ENCODE peak calls at places on chromosomes 6 and 20, in four cellular contexts. One of them, this sample, is unnamed.

GRCh38 chr6:105087571-105088211 is 92.1 kb downstream of the POPDC3 start:
- DNase-seq in fibroblast of pulmonary artery: peak
- DNase-seq in mammary epithelial cell: peak
- DNase-seq in left lung: no peak
- DNase-seq in this sample: peak

GRCh38 chr6:134517145-134517658 is 199.3 kb upstream of the SGK1 start:
- DNase-seq in fibroblast of pulmonary artery: peak
- DNase-seq in mammary epithelial cell: peak
- DNase-seq in left lung: peak
- DNase-seq in this sample: no peak

GRCh38 chr6:81734081-81734480 is 18.4 kb downstream of the TENT5A start:
- DNase-seq in left lung: no peak
- DNase-seq in mammary epithelial cell: no peak
- DNase-seq in fibroblast of pulmonary artery: peak
- DNase-seq in this sample: no peak

GRCh38 chr20:23200914-23201313 is 114.8 kb upstream of the CD93 start:
- DNase-seq in left lung: peak
- DNase-seq in fibroblast of pulmonary artery: peak
- DNase-seq in mammary epithelial cell: peak
- DNase-seq in this sample: no peak

GRCh38 chr6:163311830-163312229 is 102.7 kb upstream of the QKI start:
- DNase-seq in fibroblast of pulmonary artery: no peak
- DNase-seq in mammary epithelial cell: peak
- DNase-seq in left lung: no peak
- DNase-seq in this sample: no peak

GRCh38 chr20:46255440-46256104 is 52.7 kb downstream of the CDH22 start:
- DNase-seq in mammary epithelial cell: peak
- DNase-seq in left lung: peak
- DNase-seq in fibroblast of pulmonary artery: peak
- DNase-seq in this sample: no peak

GRCh38 chr6:111417181-111417585 is 65.8 kb downstream of the REV3L start:
- DNase-seq in mammary epithelial cell: no peak
- DNase-seq in fibroblast of pulmonary artery: peak
- DNase-seq in left lung: no peak
- DNase-seq in this sample: no peak

GRCh38 chr6:73624896-73625295 is 28.9 kb downstream of the SLC17A5 start:
- DNase-seq in mammary epithelial cell: no peak
- DNase-seq in left lung: no peak
- DNase-seq in fibroblast of pulmonary artery: no peak
- DNase-seq in this sample: no peak

GRCh38 chr20:25273046-25273445 is 25.2 kb downstream of the PYGB start:
- DNase-seq in fibroblast of pulmonary artery: no peak
- DNase-seq in left lung: peak
- DNase-seq in mammary epithelial cell: no peak
- DNase-seq in this sample: no peak

GRCh38 chr6:109945091-109945490 is 33.0 kb upstream of the GPR6 start:
- DNase-seq in fibroblast of pulmonary artery: no peak
- DNase-seq in mammary epithelial cell: no peak
- DNase-seq in left lung: no peak
- DNase-seq in this sample: no peak

GRCh38 chr6:163415620-163416379 is 1.3 kb downstream of the QKI start:
- DNase-seq in left lung: peak
- DNase-seq in mammary epithelial cell: peak
- DNase-seq in fibroblast of pulmonary artery: peak
- DNase-seq in this sample: no peak

GRCh38 chr6:16296061-16296670 is 57.8 kb downstream of the GMPR start:
- DNase-seq in fibroblast of pulmonary artery: no peak
- DNase-seq in mammary epithelial cell: no peak
- DNase-seq in left lung: no peak
- DNase-seq in this sample: no peak

GRCh38 chr20:50193851-50194830 is 3.5 kb downstream of the CEBPB start:
- DNase-seq in fibroblast of pulmonary artery: peak
- DNase-seq in left lung: no peak
- DNase-seq in mammary epithelial cell: peak
- DNase-seq in this sample: no peak

GRCh38 chr20:6705920-6706500 is 61.5 kb upstream of the BMP2 start:
- DNase-seq in fibroblast of pulmonary artery: no peak
- DNase-seq in mammary epithelial cell: no peak
- DNase-seq in left lung: no peak
- DNase-seq in this sample: no peak

GRCh38 chr20:21265457-21266190 is 37.5 kb upstream of the XRN2 start:
- DNase-seq in mammary epithelial cell: no peak
- DNase-seq in left lung: no peak
- DNase-seq in fibroblast of pulmonary artery: no peak
- DNase-seq in this sample: no peak

GRCh38 chr6:134379086-134379485 is 61.2 kb upstream of the SGK1 start:
- DNase-seq in left lung: peak
- DNase-seq in fibroblast of pulmonary artery: no peak
- DNase-seq in mammary epithelial cell: peak
- DNase-seq in this sample: peak

GRCh38 chr20:24462461-24463010 is 6.9 kb upstream of the SYNDIG1 start:
- DNase-seq in left lung: no peak
- DNase-seq in mammary epithelial cell: no peak
- DNase-seq in fibroblast of pulmonary artery: no peak
- DNase-seq in this sample: no peak

GRCh38 chr6:34412643-34413214 is 13.1 kb downstream of the RPS10 start:
- DNase-seq in left lung: no peak
- DNase-seq in fibroblast of pulmonary artery: peak
- DNase-seq in mammary epithelial cell: peak
- DNase-seq in this sample: no peak

GRCh38 chr20:31861346-31862156 is 8.8 kb downstream of the DUSP15 start:
- DNase-seq in fibroblast of pulmonary artery: peak
- DNase-seq in mammary epithelial cell: peak
- DNase-seq in left lung: no peak
- DNase-seq in this sample: no peak
- H3K4me3 ChIP-seq in fibroblast of pulmonary artery: peak
- H3K4me3 ChIP-seq in mammary epithelial cell: peak
- H3K4me3 ChIP-seq in left lung: peak
- H3K4me3 ChIP-seq in this sample: peak

GRCh38 chr6:27694547-27694874 is 217.7 kb downstream of the OR2B2 start:
- DNase-seq in left lung: no peak
- DNase-seq in fibroblast of pulmonary artery: no peak
- DNase-seq in mammary epithelial cell: no peak
- DNase-seq in this sample: no peak
- TF ChIP-seq CTCF in left lung: no peak
- TF ChIP-seq CTCF in fibroblast of pulmonary artery: no peak
- TF ChIP-seq CTCF in mammary epithelial cell: no peak
- TF ChIP-seq CTCF in this sample: no peak

DNA sequence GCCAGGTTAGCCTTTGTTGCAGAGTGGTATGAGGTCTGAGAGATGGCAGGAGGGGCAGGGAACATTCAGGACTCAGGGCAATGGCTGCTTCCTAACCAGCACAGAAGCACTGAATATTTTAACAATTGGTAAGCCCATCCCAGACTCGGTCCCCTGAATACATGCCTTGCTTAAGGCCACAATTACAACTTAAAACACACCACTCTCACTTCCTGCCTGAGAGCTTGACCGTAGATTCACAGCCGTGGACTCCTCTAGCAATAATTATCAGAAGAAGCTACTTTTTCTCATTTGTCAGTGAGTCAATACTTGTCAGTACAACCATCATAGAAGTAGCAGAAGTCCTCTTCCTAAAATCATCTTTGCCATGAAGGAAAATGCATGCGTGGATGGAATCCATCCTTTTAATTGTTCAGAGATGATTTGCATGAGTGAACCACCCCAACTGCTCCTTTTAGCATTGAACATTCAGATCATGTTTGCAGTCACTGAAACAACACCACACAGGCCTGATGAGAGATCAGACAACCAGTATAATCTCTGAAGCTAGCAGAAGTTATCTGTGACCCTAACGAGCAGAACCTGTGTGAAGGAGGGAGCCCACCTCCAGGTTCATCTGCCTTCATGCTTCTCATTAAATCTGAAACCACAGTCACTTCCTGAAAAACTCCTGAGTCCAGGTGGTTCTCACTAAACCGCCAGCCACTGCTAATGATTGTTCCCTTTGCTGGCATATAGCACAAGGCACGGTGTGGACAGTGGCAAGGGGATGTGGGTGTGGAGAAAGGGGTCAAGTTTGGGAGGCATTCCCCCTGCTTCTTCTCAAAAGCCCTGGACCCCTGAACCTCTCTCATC is 333.9 kb upstream of the CNR1 start:
- DNase-seq in mammary epithelial cell: no peak
- DNase-seq in left lung: no peak
- DNase-seq in fibroblast of pulmonary artery: no peak
- DNase-seq in this sample: no peak
- H3K4me3 ChIP-seq in mammary epithelial cell: no peak
- H3K4me3 ChIP-seq in left lung: no peak
- H3K4me3 ChIP-seq in fibroblast of pulmonary artery: no peak
- H3K4me3 ChIP-seq in this sample: no peak

GRCh38 chr6:3239110-3239830 is 11.8 kb upstream of the TUBB2B start:
- DNase-seq in fibroblast of pulmonary artery: no peak
- DNase-seq in mammary epithelial cell: no peak
- DNase-seq in left lung: no peak
- DNase-seq in this sample: no peak
- TF ChIP-seq CTCF in fibroblast of pulmonary artery: peak
- TF ChIP-seq CTCF in mammary epithelial cell: no peak
- TF ChIP-seq CTCF in left lung: no peak
- TF ChIP-seq CTCF in this sample: peak

GRCh38 chr6:122839906-122840305 is 50.8 kb downstream of the SMPDL3A start:
- DNase-seq in mammary epithelial cell: no peak
- DNase-seq in fibroblast of pulmonary artery: no peak
- DNase-seq in left lung: no peak
- DNase-seq in this sample: no peak

GRCh38 chr6:122838060-122838780 is 49.2 kb downstream of the SMPDL3A start:
- DNase-seq in left lung: no peak
- DNase-seq in mammary epithelial cell: no peak
- DNase-seq in fibroblast of pulmonary artery: peak
- DNase-seq in this sample: no peak

GRCh38 chr6:122845464-122845863 is 56.4 kb downstream of the SMPDL3A start:
- DNase-seq in fibroblast of pulmonary artery: no peak
- DNase-seq in left lung: no peak
- DNase-seq in mammary epithelial cell: no peak
- DNase-seq in this sample: no peak

DNA sequence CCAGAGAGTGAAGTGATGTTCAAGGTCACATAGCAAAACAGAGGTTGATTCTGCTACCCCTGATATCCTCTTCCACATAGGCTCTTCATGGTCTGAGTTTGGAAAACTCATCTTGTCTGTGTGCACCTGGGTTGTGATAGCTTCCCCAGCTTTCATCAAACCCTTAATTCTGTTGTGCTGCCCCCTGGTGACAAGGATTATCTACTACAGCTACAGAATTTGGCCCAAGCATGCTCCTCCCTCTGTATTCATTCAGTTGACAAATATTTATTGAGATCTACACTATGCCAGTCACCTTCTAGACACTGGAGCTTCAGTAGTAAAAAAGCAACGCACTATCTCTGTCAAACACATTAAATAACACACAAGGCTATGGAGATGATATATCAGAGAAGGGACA is 50.4 kb downstream of the SMPDL3A start:
- DNase-seq in mammary epithelial cell: peak
- DNase-seq in left lung: no peak
- DNase-seq in fibroblast of pulmonary artery: peak
- DNase-seq in this sample: peak
- H3K4me3 ChIP-seq in mammary epithelial cell: no peak
- H3K4me3 ChIP-seq in left lung: no peak
- H3K4me3 ChIP-seq in fibroblast of pulmonary artery: no peak
- H3K4me3 ChIP-seq in this sample: no peak

GRCh38 chr20:4613184-4613583 is 108.5 kb upstream of the PRND start:
- DNase-seq in left lung: no peak
- DNase-seq in mammary epithelial cell: peak
- DNase-seq in fibroblast of pulmonary artery: no peak
- DNase-seq in this sample: no peak

GRCh38 chr20:4617484-4617883 is 104.2 kb upstream of the PRND start:
- DNase-seq in fibroblast of pulmonary artery: no peak
- DNase-seq in mammary epithelial cell: no peak
- DNase-seq in left lung: no peak
- DNase-seq in this sample: no peak

GRCh38 chr20:4610871-4611270 is 110.8 kb upstream of the PRND start:
- DNase-seq in mammary epithelial cell: no peak
- DNase-seq in fibroblast of pulmonary artery: no peak
- DNase-seq in left lung: no peak
- DNase-seq in this sample: no peak

GRCh38 chr20:4617019-4617418 is 104.7 kb upstream of the PRND start:
- DNase-seq in left lung: no peak
- DNase-seq in fibroblast of pulmonary artery: no peak
- DNase-seq in mammary epithelial cell: no peak
- DNase-seq in this sample: no peak

GRCh38 chr20:4613718-4614620 is 107.7 kb upstream of the PRND start:
- DNase-seq in mammary epithelial cell: peak
- DNase-seq in fibroblast of pulmonary artery: peak
- DNase-seq in left lung: peak
- DNase-seq in this sample: peak
- TF ChIP-seq CTCF in mammary epithelial cell: peak
- TF ChIP-seq CTCF in fibroblast of pulmonary artery: peak
- TF ChIP-seq CTCF in left lung: no peak
- TF ChIP-seq CTCF in this sample: peak

This sample was measured in GM12864.